ENCODE peak calls at places on chromosomes 6 and 20, in four cellular contexts. H, Q, K and C are unnamed samples.

GRCh38 chr6:38266921-38267354 is 372.8 kb downstream of the BTBD9 start:
- DNase-seq in H (no peak), Q (no peak), K (no peak), C (no peak)

GRCh38 chr6:4931530-4932505 is 72.0 kb downstream of the RPP40 start:
- DNase-seq in H (no peak), Q (no peak), K (no peak), C (no peak)

GRCh38 chr6:117481278-117481925 is 1.1 kb upstream of the DCBLD1 start:
- DNase-seq in H (no peak), Q (no peak), K (peak), C (peak)

GRCh38 chr6:14172575-14172974 is 55.0 kb downstream of the CD83 start:
- DNase-seq in H (no peak), Q (no peak), K (no peak), C (no peak)

GRCh38 chr20:34643919-34644318 is 33.0 kb downstream of the PIGU start:
- DNase-seq in H (peak), Q (no peak), K (no peak), C (no peak)

GRCh38 chr6:158353851-158354508 is 41.7 kb downstream of the TULP4 start:
- DNase-seq in H (no peak), Q (no peak), K (no peak), C (no peak)

GRCh38 chr6:144033816-144034540 is 25.9 kb upstream of the PLAGL1 start:
- DNase-seq in H (no peak), Q (no peak), K (no peak), C (no peak)

GRCh38 chr6:122692175-122692598 is 82.0 kb downstream of the PKIB start:
- DNase-seq in H (no peak), Q (no peak), K (no peak), C (no peak)

GRCh38 chr6:27863962-27864905 is 48.0 kb downstream of the OR2B2 start:
- DNase-seq in H (no peak), Q (no peak), K (no peak), C (no peak)

GRCh38 chr6:137025786-137026730 is 18.7 kb downstream of the IL20RA start:
- DNase-seq in H (no peak), Q (no peak), K (no peak), C (no peak)

GRCh38 chr20:22346716-22347115 is 237.7 kb downstream of the FOXA2 start:
- DNase-seq in H (no peak), Q (no peak), K (no peak), C (no peak)

GRCh38 chr6:126143650-126144260 is 157.4 kb downstream of the TRMT11 start:
- DNase-seq in H (no peak), Q (no peak), K (no peak), C (no peak)

GRCh38 chr6:8177721-8178120 is 75.4 kb upstream of the EEF1E1 start:
- DNase-seq in H (no peak), Q (no peak), K (no peak), C (no peak)

GRCh38 chr6:160421854-160422253 is 73.7 kb downstream of the SLC22A3 start:
- DNase-seq in H (no peak), Q (no peak), K (no peak), C (no peak)

GRCh38 chr6:7542065-7542877 is 800 bp downstream of the DSP start:
- DNase-seq in H (peak), Q (peak), K (peak), C (peak)

GRCh38 chr6:108798672-108799355 is 49.4 kb upstream of the ARMC2 start:
- DNase-seq in H (no peak), Q (no peak), K (no peak), C (no peak)

GRCh38 chr6:29632789-29633531 is at the start of gene GABBR1:
- DNase-seq in H (peak), Q (peak), K (peak), C (peak)

GRCh38 chr20:17227669-17228623 is 1.1 kb downstream of the PCSK2 start:
- DNase-seq in H (no peak), Q (peak), K (peak), C (no peak)

GRCh38 chr6:44172759-44173500 is 14.3 kb downstream of the CAPN11 start:
- DNase-seq in H (peak), Q (peak), K (peak), C (peak)

GRCh38 chr20:60447703-60448102 is 489.5 kb downstream of the CDH26 start:
- DNase-seq in H (no peak), Q (no peak), K (no peak), C (no peak)

GRCh38 chr6:25465931-25466330 is 186.1 kb upstream of the SCGN start:
- DNase-seq in H (no peak), Q (no peak), K (no peak), C (no peak)

GRCh38 chr6:156944412-156944811 is 167.2 kb downstream of the ARID1B start:
- DNase-seq in H (no peak), Q (no peak), K (no peak), C (no peak)

GRCh38 chr6:22830463-22830862 is 261.1 kb downstream of the HDGFL1 start:
- DNase-seq in H (no peak), Q (no peak), K (no peak), C (no peak)

GRCh38 chr6:22826961-22827360 is 257.6 kb downstream of the HDGFL1 start:
- DNase-seq in H (no peak), Q (no peak), K (no peak), C (no peak)

GRCh38 chr6:22827760-22828159 is 258.4 kb downstream of the HDGFL1 start:
- DNase-seq in H (no peak), Q (no peak), K (no peak), C (no peak)

GRCh38 chr6:22829070-22829469 is 259.7 kb downstream of the HDGFL1 start:
- DNase-seq in H (no peak), Q (no peak), K (no peak), C (no peak)

GRCh38 chr6:22828179-22829062 is 259.1 kb downstream of the HDGFL1 start:
- DNase-seq in H (no peak), Q (peak), K (no peak), C (peak)
- TF ChIP-seq CTCF in H (no peak), Q (peak), K (peak), C (peak)

DNA sequence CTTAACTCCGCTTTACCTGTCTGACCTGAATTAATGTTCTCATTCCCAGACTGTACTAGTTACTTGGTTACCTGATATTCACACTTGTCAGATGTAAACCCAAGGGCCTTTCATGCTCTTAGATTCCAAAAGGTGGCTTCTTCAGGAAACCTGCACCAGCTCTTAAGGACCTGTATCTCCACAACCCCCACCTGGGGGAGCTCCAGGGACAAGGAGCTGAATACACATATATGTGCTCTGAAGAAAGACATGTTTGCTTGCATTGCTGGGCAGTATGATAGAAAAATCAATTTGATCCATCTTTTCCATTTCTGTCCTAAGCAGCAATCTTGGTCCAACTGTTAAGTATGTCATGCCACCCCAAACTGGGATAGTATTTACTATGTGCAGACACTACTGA is 64.8 kb upstream of the POU3F2 start:
- DNase-seq in H (no peak), Q (no peak), K (no peak), C (no peak)
- TF ChIP-seq CTCF in H (no peak), Q (no peak), K (no peak), C (no peak)

GRCh38 chr20:49889943-49890650 is 25.2 kb downstream of the SPATA2 start:
- DNase-seq in H (no peak), Q (no peak), K (no peak), C (no peak)
- TF ChIP-seq CTCF in H (no peak), Q (peak), K (no peak), C (no peak)

GRCh38 chr6:79927758-79928157 is 19.6 kb downstream of the ELOVL4 start:
- DNase-seq in H (no peak), Q (no peak), K (no peak), C (no peak)
- TF ChIP-seq CTCF in H (no peak), Q (no peak), K (no peak), C (no peak)

GRCh38 chr6:170475118-170475517 is 78.0 kb downstream of the PSMB1 start:
- DNase-seq in H (no peak), Q (no peak), K (no peak), C (no peak)

GRCh38 chr6:170485159-170485558 is 67.9 kb downstream of the PSMB1 start:
- DNase-seq in H (no peak), Q (no peak), K (no peak), C (no peak)

GRCh38 chr6:170483413-170483812 is 69.7 kb downstream of the PSMB1 start:
- DNase-seq in H (no peak), Q (no peak), K (no peak), C (no peak)

GRCh38 chr6:170476360-170476759 is 76.7 kb downstream of the PSMB1 start:
- DNase-seq in H (no peak), Q (no peak), K (no peak), C (no peak)

GRCh38 chr6:170480045-170480714 is 72.9 kb downstream of the PSMB1 start:
- DNase-seq in H (no peak), Q (no peak), K (no peak), C (no peak)
- TF ChIP-seq CTCF in H (no peak), Q (peak), K (no peak), C (no peak)

GRCh38 chr6:134101479-134101878 is 49.1 kb upstream of the SLC2A12 start:
- DNase-seq in H (no peak), Q (no peak), K (no peak), C (no peak)

GRCh38 chr6:134098276-134098675 is 45.9 kb upstream of the SLC2A12 start:
- DNase-seq in H (no peak), Q (no peak), K (no peak), C (no peak)

GRCh38 chr6:134103004-134103403 is 50.6 kb upstream of the SLC2A12 start:
- DNase-seq in H (no peak), Q (no peak), K (no peak), C (no peak)

GRCh38 chr6:134097114-134097707 is 44.8 kb upstream of the SLC2A12 start:
- DNase-seq in H (no peak), Q (peak), K (peak), C (peak)

DNA sequence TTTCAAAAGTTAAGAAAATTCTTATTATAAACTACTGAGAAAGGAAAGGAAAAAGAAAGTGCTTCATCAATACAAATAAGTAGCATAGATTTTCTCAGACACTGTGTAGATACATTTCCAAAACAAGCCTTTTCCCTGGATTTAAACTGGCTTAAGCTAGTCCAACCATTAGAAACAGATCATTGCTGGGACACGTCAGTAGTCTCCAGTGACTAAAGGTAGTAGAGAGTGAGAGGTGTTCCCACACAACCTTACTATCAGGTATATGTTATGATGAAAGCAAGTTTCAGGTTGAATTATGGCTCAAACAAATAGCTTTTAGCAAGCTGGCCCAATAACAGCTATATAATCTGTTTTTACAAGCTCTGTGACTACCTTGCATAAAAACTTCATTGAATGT is 47.3 kb upstream of the SLC2A12 start:
- DNase-seq in H (no peak), Q (no peak), K (no peak), C (no peak)
- TF ChIP-seq CTCF in H (no peak), Q (no peak), K (no peak), C (no peak)

GRCh38 chr6:155261146-155261900 is 2.5 kb upstream of the CLDN20 start:
- DNase-seq in H (no peak), Q (no peak), K (no peak), C (no peak)
- TF ChIP-seq CTCF in H (no peak), Q (peak), K (no peak), C (no peak)